ENCODE peak calls at places on chromosomes 12 and 14, in four cellular contexts. U is AG04450, W is breast epithelium, J is LoVo. I is an unnamed sample.

GRCh38 chr14:53842938-53843337 is 113.7 kb downstream of the BMP4 start:
- DNase-seq in J (peak), U (no peak), W (no peak), I (no peak)

GRCh38 chr14:76863724-76864407 is 37.7 kb downstream of the LRRC74A start:
- DNase-seq in W (no peak), J (no peak), U (no peak), I (no peak)

GRCh38 chr12:121773011-121773777 is 20.3 kb downstream of the RHOF start:
- DNase-seq in U (no peak), W (peak), J (peak), I (no peak)

GRCh38 chr12:109743076-109743910 is 29.7 kb downstream of the FAM222A start:
- DNase-seq in U (no peak), W (peak), J (no peak), I (no peak)

GRCh38 chr14:100769035-100769939 is 42.6 kb downstream of the DLK1 start:
- DNase-seq in W (peak), J (no peak), U (no peak), I (no peak)

GRCh38 chr12:7108042-7108927 is 729 bp downstream of the C1RL start:
- DNase-seq in U (no peak), W (peak), J (peak), I (no peak)

GRCh38 chr12:82972624-82973023 is 285.9 kb downstream of the TMTC2 start:
- DNase-seq in U (no peak), J (no peak), W (no peak), I (no peak)

GRCh38 chr14:23365353-23366162 is 586 bp upstream of the EFS start:
- DNase-seq in W (peak), U (no peak), J (no peak), I (no peak)

GRCh38 chr12:81300454-81300853 is 222.6 kb downstream of the ACSS3 start:
- DNase-seq in J (no peak), U (no peak), W (no peak), I (no peak)

GRCh38 chr14:99537399-99537798 is 56.2 kb downstream of the CCNK start:
- DNase-seq in U (peak), W (no peak), J (no peak), I (no peak)

GRCh38 chr12:69688496-69689427 is 10.3 kb downstream of the BEST3 start:
- DNase-seq in U (peak), J (peak), W (peak), I (peak)

GRCh38 chr12:102740157-102741032 is 176.6 kb downstream of the PAH start:
- DNase-seq in W (no peak), U (no peak), J (peak), I (no peak)

GRCh38 chr12:65494537-65494936 is 216.1 kb downstream of the MSRB3 start:
- DNase-seq in W (no peak), J (peak), U (no peak), I (no peak)

GRCh38 chr14:20555845-20556244 is 5.0 kb downstream of the RNASE9 start:
- DNase-seq in U (no peak), J (no peak), W (no peak), I (no peak)

GRCh38 chr12:1083086-1083887 is 92.3 kb downstream of the ERC1 start:
- DNase-seq in W (no peak), J (no peak), U (no peak), I (peak)

GRCh38 chr14:57963071-57963470 is 97.2 kb upstream of the SLC35F4 start:
- DNase-seq in U (no peak), J (no peak), W (no peak), I (no peak)

GRCh38 chr12:38502420-38502819 is 185.8 kb downstream of the ALG10B start:
- DNase-seq in U (no peak), J (no peak), W (no peak), I (no peak)

GRCh38 chr12:57142727-57143126 is 4.7 kb downstream of the LRP1-AS start:
- DNase-seq in U (no peak), J (no peak), W (no peak), I (no peak)

GRCh38 chr12:18907154-18907553 is 169.2 kb downstream of the CAPZA3 start:
- DNase-seq in W (no peak), J (no peak), U (no peak), I (no peak)

GRCh38 chr12:100553851-100554404 is 19.6 kb upstream of the GAS2L3 start:
- DNase-seq in J (no peak), U (no peak), W (no peak), I (no peak)

GRCh38 chr14:91360490-91361235 is 57.0 kb downstream of the CCDC88C start:
- DNase-seq in U (no peak), W (no peak), J (no peak), I (no peak)

GRCh38 chr12:46268617-46269428 is at the start of gene SLC38A1:
- DNase-seq in J (peak), U (no peak), W (peak), I (no peak)

GRCh38 chr14:33941727-33942126 is 9.1 kb downstream of the EGLN3 start:
- DNase-seq in W (no peak), U (no peak), J (no peak), I (no peak)